ENCODE peak calls at places on chromosomes 2 and 18, in six cellular contexts. M is brain microvascular endothelial cell, X is fibroblast of pulmonary artery, O is AG09309, Q is testis, L is lower lobe of right lung. J is an unnamed sample.
A peak's percentile ranks its signal among the peaks of the same experiment; 100 is the strongest.

GRCh38 chr2:19739256-19739655 is 162.5 kb downstream of the TTC32 start:
- DNase-seq in O (no peak), M (no peak), Q (no peak), X (no peak), L (no peak), J (no peak)

GRCh38 chr2:110875384-110875725 is 143.0 kb downstream of the ACOXL start:
- DNase-seq in M (no peak), O (no peak), L (no peak), X (no peak), Q (no peak), J (no peak)

GRCh38 chr2:47631840-47632398 is 151.0 kb upstream of the MSH6 start:
- DNase-seq in M (peak; percentile 81), L (no peak), O (peak; percentile 38), Q (peak; percentile 21), X (peak; percentile 45), J (peak; percentile 49)

GRCh38 chr2:199019898-199020507 is 437.7 kb downstream of the SATB2 start:
- DNase-seq in Q (peak; percentile 34), O (peak; percentile 35), M (peak; percentile 17), L (no peak), X (peak; percentile 20), J (peak; percentile 46)

GRCh38 chr2:43220229-43220981 is 6.0 kb downstream of the ZFP36L2 start:
- DNase-seq in M (peak; percentile 7), L (no peak), Q (no peak), O (no peak), X (peak; percentile 59), J (peak; percentile 48)

GRCh38 chr2:183995632-183996031 is 602.7 kb upstream of the ZNF804A start:
- DNase-seq in L (no peak), X (no peak), Q (no peak), M (peak; percentile 61), O (no peak), J (peak; percentile 11)

GRCh38 chr18:30971338-30971956 is 71.1 kb downstream of the DSC3 start:
- DNase-seq in O (no peak), M (no peak), L (no peak), X (peak; percentile 51), Q (no peak), J (peak; percentile 53)

GRCh38 chr18:53117851-53118250 is 777.9 kb downstream of the DCC start:
- DNase-seq in O (no peak), L (no peak), Q (no peak), M (no peak), X (no peak), J (no peak)

GRCh38 chr2:44852594-44852993 is 88.9 kb upstream of the SIX3 start:
- DNase-seq in L (no peak), X (no peak), Q (no peak), O (no peak), M (no peak), J (no peak)

GRCh38 chr2:43008388-43008787 is 216.0 kb upstream of the HAAO start:
- DNase-seq in X (no peak), O (no peak), Q (no peak), M (no peak), L (no peak), J (no peak)

GRCh38 chr2:157327621-157328102 is 2.0 kb upstream of the ERMN start:
- DNase-seq in M (peak; percentile 83), X (peak; percentile 83), Q (peak; percentile 92), L (peak; percentile 84), O (no peak), J (peak; percentile 86)

GRCh38 chr2:3334392-3334791 is 43.2 kb downstream of the EIPR1 start:
- DNase-seq in Q (no peak), L (no peak), O (no peak), X (no peak), M (no peak), J (no peak)

DNA sequence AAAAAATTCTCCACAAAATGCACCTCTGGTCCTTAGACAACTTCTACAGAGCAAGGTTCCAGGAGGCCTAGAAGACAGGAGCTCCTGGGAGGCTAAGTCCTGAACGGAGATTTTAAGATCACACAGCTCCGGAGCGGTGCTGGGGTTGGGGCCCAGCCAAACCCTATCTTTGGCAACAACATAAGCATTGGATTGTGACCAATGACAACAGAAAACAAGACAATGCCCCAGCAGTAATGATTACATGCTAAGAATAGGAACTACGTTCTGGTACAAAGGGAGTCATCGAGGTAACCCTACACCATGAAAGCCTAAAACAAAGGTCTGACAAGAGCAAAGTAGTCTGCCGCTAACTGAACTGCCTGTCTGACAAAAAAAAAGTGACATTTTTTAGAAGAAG is 171.2 kb downstream of the CMPK2 start:
- DNase-seq in M (peak; percentile 13), O (no peak), L (no peak), X (no peak), Q (no peak), J (peak; percentile 8)
- H3K4me3 ChIP-seq in M (no peak overlapping the region), O (no peak overlapping the region), L (no peak overlapping the region), X (no peak overlapping the region), Q (no peak overlapping the region), J (no peak overlapping the region)

GRCh38 chr2:75003773-75004172 is 45.3 kb downstream of the POLE4 start:
- DNase-seq in M (no peak), L (no peak), X (peak; percentile 23), Q (no peak), O (no peak), J (peak; percentile 18)

GRCh38 chr2:75006041-75006440 is 47.6 kb downstream of the POLE4 start:
- DNase-seq in X (no peak), L (no peak), Q (no peak), M (no peak), O (no peak), J (no peak)

GRCh38 chr2:75010571-75010970 is 52.1 kb downstream of the POLE4 start:
- DNase-seq in M (no peak), Q (no peak), X (no peak), L (no peak), O (no peak), J (no peak)

GRCh38 chr2:75007061-75007460 is 48.6 kb downstream of the POLE4 start:
- DNase-seq in M (no peak), L (no peak), O (no peak), X (no peak), Q (no peak), J (no peak)

DNA sequence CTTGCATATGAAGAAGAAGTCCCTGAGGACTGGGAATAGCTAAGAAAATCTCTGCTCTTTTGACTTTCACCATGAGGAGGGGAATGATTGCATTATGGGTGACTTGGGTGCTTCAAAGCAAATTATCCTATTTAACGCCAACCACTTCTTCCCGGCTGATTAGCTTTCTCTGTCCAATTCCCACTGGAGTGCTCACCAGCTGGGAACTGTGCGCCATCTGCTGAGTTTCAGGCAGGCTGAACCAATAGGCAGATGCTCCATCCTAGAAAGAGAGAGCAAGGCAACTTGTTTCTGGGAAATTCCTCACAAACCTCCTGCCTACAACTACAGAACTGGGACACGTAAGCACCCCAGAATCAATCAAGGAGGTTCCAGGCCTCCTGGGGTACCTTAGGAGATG is 49.4 kb downstream of the POLE4 start:
- DNase-seq in L (no peak), M (no peak), O (no peak), Q (no peak), X (no peak), J (no peak)
- TF ChIP-seq CTCF in L (no peak), M (no peak), O (no peak), Q (no peak), X (no peak), J (no peak)

GRCh38 chr2:176156301-176156958 is 677 bp upstream of the HOXD3 start:
- DNase-seq in M (no peak), Q (no peak), L (no peak), X (no peak), O (no peak), J (no peak)

GRCh38 chr2:176158306-176158643 is 1.2 kb downstream of the HOXD3 start:
- DNase-seq in Q (no peak), X (no peak), O (no peak), M (no peak), L (no peak), J (no peak)

GRCh38 chr2:176155341-176156044 is 1.6 kb upstream of the HOXD3 start:
- DNase-seq in Q (no peak), X (no peak), O (no peak), L (no peak), M (no peak), J (no peak)

GRCh38 chr2:176157499-176158305 is 595 bp downstream of the HOXD3 start:
- DNase-seq in O (no peak), L (no peak), X (no peak), Q (no peak), M (no peak), J (no peak)

DNA sequence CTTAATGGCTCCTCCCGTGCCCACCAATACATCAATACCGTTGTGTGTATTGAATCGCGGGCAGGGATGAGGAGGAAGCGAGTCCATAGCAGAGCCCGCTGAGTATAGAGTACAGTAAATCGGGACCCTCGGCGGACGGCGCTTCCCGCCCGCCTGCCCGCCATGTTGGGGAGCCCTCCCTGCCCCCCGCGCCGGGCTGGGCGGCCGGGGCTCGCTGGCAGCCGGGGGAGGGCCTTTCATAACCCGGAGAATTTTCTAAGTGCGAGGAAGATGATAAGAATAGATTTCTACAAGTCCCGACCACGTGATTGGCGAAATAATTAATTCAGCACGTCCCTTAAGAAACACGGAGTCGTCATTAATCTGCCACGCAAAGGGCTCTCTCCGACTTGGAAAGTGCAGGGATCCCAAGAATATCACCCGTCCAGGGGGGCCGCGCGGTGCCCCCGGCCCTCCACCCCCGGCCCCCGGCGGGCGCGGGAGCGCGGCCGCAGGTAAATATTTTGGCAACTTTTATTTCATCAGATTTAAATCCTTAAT is at the start of gene HOXD3:
- DNase-seq in Q (no peak), L (no peak), X (no peak), O (no peak), M (no peak), J (no peak)
- H3K4me3 ChIP-seq in Q (peak within 1 kb of the TSS; percentile 56), L (no peak within 1 kb of the TSS), X (no peak within 1 kb of the TSS), O (no peak within 1 kb of the TSS), M (peak within 1 kb of the TSS; percentile 12), J (no peak within 1 kb of the TSS)

GRCh38 chr18:47397671-47398319 is 146.3 kb upstream of the SKOR2 start:
- DNase-seq in M (no peak), L (no peak), O (no peak), X (no peak), Q (peak; percentile 34), J (no peak)
- TF ChIP-seq CTCF in M (no peak), L (no peak), O (peak; percentile 12), X (peak; percentile 6), Q (no peak), J (no peak)

DNA sequence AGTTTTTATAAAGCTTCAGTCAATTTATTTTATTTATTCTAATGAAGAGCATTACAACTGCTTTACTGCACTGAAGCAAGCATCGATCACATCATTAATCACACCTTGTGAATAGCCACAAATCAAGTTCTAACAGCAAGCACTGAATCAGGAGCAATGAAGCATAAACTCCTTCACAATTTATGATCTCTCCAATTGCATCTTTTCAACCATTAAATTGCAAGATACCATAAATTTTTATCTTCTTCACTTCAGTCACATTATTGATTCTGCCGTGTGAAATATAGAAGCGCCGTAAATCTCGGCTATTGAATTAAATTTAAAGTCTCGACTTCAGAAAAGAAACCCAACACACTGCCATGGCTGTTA is 298.7 kb downstream of the CDCA7 start:
- DNase-seq in Q (no peak), O (no peak), L (no peak), X (no peak), M (no peak), J (no peak)
- H3K4me3 ChIP-seq in Q (no peak overlapping the region), O (no peak overlapping the region), L (no peak overlapping the region), X (no peak overlapping the region), M (no peak overlapping the region), J (no peak overlapping the region)

GRCh38 chr2:9169310-9170107 is 37.1 kb upstream of the ASAP2 start:
- DNase-seq in L (no peak), M (no peak), O (no peak), X (no peak), Q (no peak), J (no peak)
- TF ChIP-seq CTCF in L (no peak), M (no peak), O (no peak), X (no peak), Q (no peak), J (no peak)